ENCODE peak calls at places on chromosomes 1 and 21, in four cellular contexts. N, H, D and K are unnamed samples.

GRCh38 chr1:45005761-45006160 is 5.4 kb downstream of the HECTD3 start:
- DNase-seq in N (no peak), H (no peak), D (no peak), K (no peak)

GRCh38 chr1:78155121-78155520 is 109.4 kb downstream of the GIPC2 start:
- DNase-seq in N (no peak), H (no peak), D (no peak), K (no peak)

GRCh38 chr1:205578780-205579571 is 52.8 kb downstream of the ELK4 start:
- DNase-seq in N (no peak), H (no peak), D (no peak), K (peak; percentile 35)

GRCh38 chr1:193677874-193678273 is 491.5 kb upstream of the B3GALT2 start:
- DNase-seq in N (no peak), H (no peak), D (no peak), K (no peak)

GRCh38 chr1:89605692-89606091 is 27.2 kb upstream of the LRRC8C start:
- DNase-seq in N (no peak), H (no peak), D (no peak), K (no peak)

GRCh38 chr1:25870614-25871013 is 4.9 kb downstream of the PAQR7 start:
- DNase-seq in N (no peak), H (no peak), D (no peak), K (no peak)

GRCh38 chr1:43781574-43781973 is 74.2 kb downstream of the ST3GAL3 start:
- DNase-seq in N (no peak), H (no peak), D (no peak), K (no peak)

GRCh38 chr21:41196990-41197389 is 29.0 kb downstream of the BACE2 start:
- DNase-seq in N (no peak), H (no peak), D (no peak), K (no peak)

GRCh38 chr1:9362488-9362887 is 69.8 kb downstream of the SPSB1 start:
- DNase-seq in N (no peak), H (no peak), D (no peak), K (no peak)

GRCh38 chr1:1157426-1157913 is 16.2 kb upstream of the TTLL10 start:
- DNase-seq in N (peak; percentile 83), H (peak; percentile 35), D (peak; percentile 93), K (peak; percentile 92)

GRCh38 chr1:9427388-9427787 is 111.9 kb upstream of the SLC25A33 start:
- DNase-seq in N (no peak), H (no peak), D (no peak), K (no peak)

GRCh38 chr21:45078877-45079281 is 4.5 kb downstream of the ADARB1 start:
- DNase-seq in N (no peak), H (no peak), D (no peak), K (no peak)

GRCh38 chr1:3352084-3352951 is 102.1 kb upstream of the ARHGEF16 start:
- DNase-seq in N (peak; percentile 37), H (peak; percentile 73), D (peak; percentile 84), K (no peak)

GRCh38 chr1:210646258-210646616 is 317.5 kb downstream of the HHAT start:
- DNase-seq in N (no peak), H (no peak), D (no peak), K (no peak)

GRCh38 chr1:192489748-192490147 is 85.8 kb upstream of the RGS1 start:
- DNase-seq in N (no peak), H (peak; percentile 31), D (peak; percentile 68), K (no peak)

GRCh38 chr1:242017580-242018233 is 18.8 kb upstream of the MAP1LC3C start:
- DNase-seq in N (peak; percentile 30), H (peak; percentile 4), D (no peak), K (peak; percentile 69)

DNA sequence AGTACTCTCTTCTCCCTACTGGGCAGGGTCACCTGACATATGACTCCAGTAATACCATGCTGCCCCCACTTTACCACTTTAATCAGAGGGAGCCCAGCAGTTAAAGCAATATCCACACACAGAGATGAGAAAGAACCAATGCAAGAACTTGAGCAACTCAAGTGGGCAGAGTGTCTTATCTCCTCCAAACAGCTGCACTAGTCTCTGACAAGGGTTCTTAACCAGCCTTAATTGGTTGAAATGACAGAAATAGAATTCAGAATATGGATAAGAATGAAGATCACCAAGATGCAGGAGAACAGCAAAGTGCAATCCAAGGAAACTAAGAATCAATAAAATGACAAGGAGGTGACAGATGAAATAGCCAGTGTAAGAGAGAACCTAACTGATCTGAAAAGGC is 91.0 kb downstream of the KCNT2 start:
- DNase-seq in N (no peak), H (no peak), D (no peak), K (no peak)
- H3K27ac ChIP-seq in N (no peak overlapping the region), H (no peak overlapping the region), D (no peak overlapping the region), K (no peak overlapping the region)

DNA sequence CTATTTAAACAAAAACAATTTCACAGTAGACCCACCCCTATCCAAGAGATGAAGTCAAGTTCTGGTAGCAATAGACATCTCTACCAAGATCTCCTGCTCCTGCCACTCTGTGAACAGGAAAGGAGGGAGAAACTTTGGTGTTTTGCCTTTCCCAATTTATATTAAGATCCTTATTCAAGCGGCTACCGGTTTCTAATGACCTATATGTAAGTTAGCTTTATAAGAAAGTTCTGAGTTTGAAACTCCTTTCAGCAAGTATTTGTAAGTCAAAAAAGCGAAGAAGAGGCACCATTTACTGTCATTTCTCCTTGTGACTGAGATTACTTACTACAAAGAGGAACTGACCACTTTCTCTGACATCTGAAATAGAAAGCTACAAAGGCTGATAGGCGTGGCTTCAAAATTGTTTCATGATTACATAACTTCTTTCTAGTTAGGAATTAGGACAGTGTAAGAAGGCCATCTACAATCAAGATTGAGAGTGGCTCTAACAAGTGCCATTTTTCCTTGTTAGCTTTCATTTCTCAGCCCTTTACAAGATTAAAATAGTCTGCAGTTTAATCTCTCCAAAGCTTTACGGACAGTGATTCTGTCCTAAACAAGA is at the start of gene MNDA:
- DNase-seq in N (no peak), H (no peak), D (no peak), K (no peak)
- H3K27ac ChIP-seq in N (peak within 1 kb of the TSS; percentile 38), H (no peak within 1 kb of the TSS), D (no peak within 1 kb of the TSS), K (peak within 1 kb of the TSS; percentile 90)

GRCh38 chr21:17372200-17372599 is 140.6 kb upstream of the CXADR start:
- DNase-seq in N (no peak), H (no peak), D (no peak), K (no peak)

GRCh38 chr21:17371470-17371869 is 141.4 kb upstream of the CXADR start:
- DNase-seq in N (no peak), H (no peak), D (no peak), K (no peak)

GRCh38 chr21:17368748-17369363 is 144.0 kb upstream of the CXADR start:
- DNase-seq in N (no peak), H (no peak), D (no peak), K (no peak)

GRCh38 chr21:17370750-17371325 is 142.0 kb upstream of the CXADR start:
- DNase-seq in N (no peak), H (no peak), D (no peak), K (no peak)

GRCh38 chr21:17370263-17370662 is 142.6 kb upstream of the CXADR start:
- DNase-seq in N (no peak), H (no peak), D (no peak), K (no peak)
- H3K27ac ChIP-seq in N (no peak overlapping the region), H (no peak overlapping the region), D (no peak overlapping the region), K (no peak overlapping the region)

GRCh38 chr21:46379105-46379504 is 55.1 kb downstream of the PCNT start:
- DNase-seq in N (no peak), H (no peak), D (no peak), K (no peak)

GRCh38 chr21:46379691-46380090 is 55.7 kb downstream of the PCNT start:
- DNase-seq in N (no peak), H (no peak), D (no peak), K (no peak)

GRCh38 chr21:46384556-46384955 is 60.6 kb downstream of the PCNT start:
- DNase-seq in N (no peak), H (no peak), D (no peak), K (no peak)

GRCh38 chr21:46377789-46378188 is 53.8 kb downstream of the PCNT start:
- DNase-seq in N (no peak), H (no peak), D (no peak), K (no peak)

DNA sequence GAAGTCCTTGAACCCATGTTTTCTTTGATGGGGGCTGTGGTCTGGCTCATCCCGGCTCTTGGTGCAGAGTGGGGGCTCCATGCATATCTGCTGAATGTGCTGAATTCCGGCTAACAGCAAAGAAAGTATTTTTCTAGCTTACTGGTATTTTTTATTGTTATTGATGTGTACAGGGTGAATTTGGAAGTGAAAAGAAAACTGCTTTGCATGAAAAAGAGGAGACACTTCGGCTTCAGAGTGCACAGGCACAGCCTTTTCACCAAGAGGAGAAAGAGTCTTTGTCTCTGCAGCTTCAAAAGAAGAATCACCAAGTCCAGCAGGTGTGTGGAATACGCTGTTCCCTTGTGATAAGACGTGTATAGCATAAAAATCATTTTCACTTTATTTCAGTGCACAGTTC is 57.6 kb downstream of the PCNT start:
- DNase-seq in N (no peak), H (no peak), D (peak; percentile 8), K (no peak)
- H3K27ac ChIP-seq in N (peak overlapping the region; percentile 46), H (no peak overlapping the region), D (no peak overlapping the region), K (no peak overlapping the region)

GRCh38 chr1:11338351-11338809 is 65.4 kb downstream of the UBIAD1 start:
- DNase-seq in N (no peak), H (no peak), D (no peak), K (no peak)

GRCh38 chr1:11340248-11340632 is 67.2 kb downstream of the UBIAD1 start:
- DNase-seq in N (no peak), H (no peak), D (no peak), K (no peak)

GRCh38 chr1:11337536-11338350 is 64.7 kb downstream of the UBIAD1 start:
- DNase-seq in N (peak; percentile 65), H (no peak), D (peak; percentile 43), K (peak; percentile 87)

GRCh38 chr1:11341881-11342552 is 69.0 kb downstream of the UBIAD1 start:
- DNase-seq in N (no peak), H (no peak), D (no peak), K (no peak)

DNA sequence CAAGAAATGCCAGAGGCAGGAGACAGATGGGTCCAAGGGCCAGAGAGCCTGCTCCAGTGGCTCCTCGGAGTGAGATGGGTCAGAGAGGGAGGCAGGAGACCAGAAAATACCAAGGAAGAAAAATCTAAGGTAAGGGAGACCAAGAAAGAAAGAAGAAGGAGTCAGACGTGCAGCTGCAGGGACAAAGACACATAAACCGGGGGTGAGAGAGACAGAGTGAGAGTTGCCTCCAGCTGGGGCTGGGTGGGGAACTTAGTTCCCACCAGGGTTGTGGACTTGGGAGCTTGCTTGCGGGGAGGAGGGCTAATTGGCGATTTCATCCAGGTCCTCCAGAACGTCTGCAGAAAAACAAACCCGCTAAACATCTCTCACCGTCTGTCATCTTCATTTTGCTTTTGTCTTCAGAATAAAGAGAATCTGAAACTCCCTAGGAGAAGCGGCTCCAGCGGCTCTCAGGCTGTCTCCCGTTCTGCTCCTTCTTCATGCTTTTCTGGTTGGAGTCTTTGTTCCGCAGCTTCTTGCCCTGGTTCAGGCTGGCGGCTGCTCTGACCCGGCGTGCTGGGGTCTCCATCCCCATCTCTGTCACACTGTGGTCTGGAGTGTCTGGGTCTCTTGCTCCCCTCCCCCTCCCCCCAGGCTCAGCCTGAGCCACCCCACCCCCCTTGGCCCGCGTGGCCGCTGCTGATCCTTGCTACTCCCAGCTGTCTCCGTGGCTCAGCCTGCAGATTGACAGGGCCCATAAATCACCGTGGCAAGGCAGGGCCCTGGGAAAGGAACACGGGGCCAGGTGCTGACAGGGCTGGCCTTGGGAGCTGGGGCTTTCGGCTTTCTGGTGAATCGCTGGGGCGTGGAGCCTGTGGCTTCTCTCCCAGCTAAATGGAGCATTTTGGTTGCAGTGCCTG is 66.6 kb downstream of the UBIAD1 start:
- DNase-seq in N (peak; percentile 78), H (no peak), D (no peak), K (no peak)
- H3K27ac ChIP-seq in N (peak overlapping the region; percentile 74), H (no peak overlapping the region), D (no peak overlapping the region), K (no peak overlapping the region)

GRCh38 chr1:30724655-30725421 is 1.5 kb upstream of the MATN1 start:
- DNase-seq in N (no peak), H (no peak), D (no peak), K (no peak)
- H3K27ac ChIP-seq in N (no peak overlapping the region), H (no peak overlapping the region), D (no peak overlapping the region), K (no peak overlapping the region)

GRCh38 chr1:245871881-245872280 is 635.2 kb downstream of the SMYD3 start:
- DNase-seq in N (no peak), H (no peak), D (no peak), K (no peak)
- H3K27ac ChIP-seq in N (no peak overlapping the region), H (no peak overlapping the region), D (no peak overlapping the region), K (no peak overlapping the region)